ENCODE peak calls at places on chromosomes 4 and X, in ten cellular contexts. One of them, this sample, is unnamed.

GRCh38 chr4:144787365-144788263 is 141.7 kb downstream of the HHIP start:
- DNase-seq in right lobe of liver: no peak
- DNase-seq in left lung: no peak
- DNase-seq in neural progenitor cell: peak; percentile 68
- DNase-seq in esophagus squamous epithelium: no peak
- DNase-seq in endodermal cell: no peak
- DNase-seq in transverse colon: no peak
- DNase-seq in fibroblast of lung: peak; percentile 47
- DNase-seq in H1: no peak
- DNase-seq in WERI-Rb-1: no peak
- DNase-seq in this sample: no peak

GRCh38 chr4:56981795-56982201 is 3.1 kb downstream of the POLR2B start:
- DNase-seq in transverse colon: no peak
- DNase-seq in endodermal cell: no peak
- DNase-seq in fibroblast of lung: peak; percentile 84
- DNase-seq in esophagus squamous epithelium: no peak
- DNase-seq in left lung: no peak
- DNase-seq in right lobe of liver: no peak
- DNase-seq in neural progenitor cell: no peak
- DNase-seq in WERI-Rb-1: no peak
- DNase-seq in H1: no peak
- DNase-seq in this sample: no peak

GRCh38 chrX:8913665-8914409 is 112.7 kb upstream of the FAM9A start:
- DNase-seq in endodermal cell: no peak
- DNase-seq in neural progenitor cell: no peak
- DNase-seq in fibroblast of lung: peak; percentile 65
- DNase-seq in WERI-Rb-1: no peak
- DNase-seq in esophagus squamous epithelium: no peak
- DNase-seq in right lobe of liver: peak; percentile 20
- DNase-seq in transverse colon: peak; percentile 9
- DNase-seq in H1: no peak
- DNase-seq in left lung: no peak
- DNase-seq in this sample: no peak

GRCh38 chr4:118224239-118224829 is 128.5 kb downstream of the PRSS12 start:
- DNase-seq in right lobe of liver: no peak
- DNase-seq in WERI-Rb-1: no peak
- DNase-seq in neural progenitor cell: peak; percentile 67
- DNase-seq in transverse colon: no peak
- DNase-seq in endodermal cell: no peak
- DNase-seq in fibroblast of lung: peak; percentile 60
- DNase-seq in left lung: no peak
- DNase-seq in esophagus squamous epithelium: no peak
- DNase-seq in H1: no peak
- DNase-seq in this sample: no peak

GRCh38 chrX:100297732-100298131 is 112.3 kb downstream of the PCDH19 start:
- DNase-seq in H1: no peak
- DNase-seq in neural progenitor cell: no peak
- DNase-seq in transverse colon: no peak
- DNase-seq in WERI-Rb-1: no peak
- DNase-seq in fibroblast of lung: no peak
- DNase-seq in left lung: no peak
- DNase-seq in right lobe of liver: no peak
- DNase-seq in esophagus squamous epithelium: no peak
- DNase-seq in endodermal cell: no peak
- DNase-seq in this sample: no peak

GRCh38 chr4:39905656-39906055 is 72.1 kb downstream of the PDS5A start:
- DNase-seq in endodermal cell: no peak
- DNase-seq in esophagus squamous epithelium: no peak
- DNase-seq in H1: no peak
- DNase-seq in transverse colon: no peak
- DNase-seq in left lung: no peak
- DNase-seq in fibroblast of lung: no peak
- DNase-seq in neural progenitor cell: no peak
- DNase-seq in right lobe of liver: no peak
- DNase-seq in WERI-Rb-1: no peak
- DNase-seq in this sample: no peak

GRCh38 chr4:180866933-180867643 is 1376.1 kb upstream of the TENM3 start:
- DNase-seq in WERI-Rb-1: no peak
- DNase-seq in fibroblast of lung: no peak
- DNase-seq in neural progenitor cell: no peak
- DNase-seq in right lobe of liver: no peak
- DNase-seq in transverse colon: no peak
- DNase-seq in left lung: no peak
- DNase-seq in H1: no peak
- DNase-seq in esophagus squamous epithelium: no peak
- DNase-seq in endodermal cell: no peak
- DNase-seq in this sample: no peak

GRCh38 chrX:43604753-43605152 is 51.3 kb upstream of the MAOA start:
- DNase-seq in left lung: no peak
- DNase-seq in esophagus squamous epithelium: no peak
- DNase-seq in WERI-Rb-1: no peak
- DNase-seq in H1: no peak
- DNase-seq in fibroblast of lung: no peak
- DNase-seq in right lobe of liver: no peak
- DNase-seq in endodermal cell: no peak
- DNase-seq in transverse colon: no peak
- DNase-seq in neural progenitor cell: no peak
- DNase-seq in this sample: no peak

GRCh38 chr4:73731968-73732610 is 8.3 kb upstream of the CXCL8 start:
- DNase-seq in transverse colon: no peak
- DNase-seq in neural progenitor cell: no peak
- DNase-seq in esophagus squamous epithelium: peak; percentile 1
- DNase-seq in endodermal cell: no peak
- DNase-seq in left lung: no peak
- DNase-seq in H1: no peak
- DNase-seq in WERI-Rb-1: no peak
- DNase-seq in right lobe of liver: no peak
- DNase-seq in fibroblast of lung: no peak
- DNase-seq in this sample: no peak

GRCh38 chrX:98516120-98516519 is 1632.4 kb downstream of the RPA4 start:
- DNase-seq in transverse colon: no peak
- DNase-seq in H1: no peak
- DNase-seq in neural progenitor cell: no peak
- DNase-seq in right lobe of liver: no peak
- DNase-seq in left lung: no peak
- DNase-seq in fibroblast of lung: no peak
- DNase-seq in WERI-Rb-1: no peak
- DNase-seq in esophagus squamous epithelium: no peak
- DNase-seq in endodermal cell: no peak
- DNase-seq in this sample: no peak

GRCh38 chrX:30904632-30905031 is 15.6 kb upstream of the TAB3 start:
- DNase-seq in fibroblast of lung: no peak
- DNase-seq in esophagus squamous epithelium: no peak
- DNase-seq in H1: no peak
- DNase-seq in WERI-Rb-1: peak; percentile 39
- DNase-seq in right lobe of liver: no peak
- DNase-seq in transverse colon: no peak
- DNase-seq in endodermal cell: no peak
- DNase-seq in neural progenitor cell: no peak
- DNase-seq in left lung: no peak
- DNase-seq in this sample: no peak

GRCh38 chrX:30906726-30907125 is 17.7 kb upstream of the TAB3 start:
- DNase-seq in H1: no peak
- DNase-seq in WERI-Rb-1: no peak
- DNase-seq in endodermal cell: no peak
- DNase-seq in right lobe of liver: no peak
- DNase-seq in esophagus squamous epithelium: no peak
- DNase-seq in transverse colon: no peak
- DNase-seq in fibroblast of lung: peak; percentile 93
- DNase-seq in neural progenitor cell: no peak
- DNase-seq in left lung: no peak
- DNase-seq in this sample: no peak

GRCh38 chrX:30913556-30913955 is 24.5 kb upstream of the TAB3 start:
- DNase-seq in fibroblast of lung: no peak
- DNase-seq in left lung: no peak
- DNase-seq in H1: no peak
- DNase-seq in WERI-Rb-1: no peak
- DNase-seq in neural progenitor cell: no peak
- DNase-seq in transverse colon: peak; percentile 16
- DNase-seq in endodermal cell: no peak
- DNase-seq in right lobe of liver: no peak
- DNase-seq in esophagus squamous epithelium: no peak
- DNase-seq in this sample: no peak

GRCh38 chrX:30905325-30905724 is 16.3 kb upstream of the TAB3 start:
- DNase-seq in H1: no peak
- DNase-seq in left lung: no peak
- DNase-seq in neural progenitor cell: no peak
- DNase-seq in fibroblast of lung: no peak
- DNase-seq in right lobe of liver: no peak
- DNase-seq in endodermal cell: no peak
- DNase-seq in WERI-Rb-1: no peak
- DNase-seq in transverse colon: no peak
- DNase-seq in esophagus squamous epithelium: no peak
- DNase-seq in this sample: no peak

GRCh38 chrX:30910124-30910860 is 21.2 kb upstream of the TAB3 start:
- DNase-seq in neural progenitor cell: no peak
- DNase-seq in esophagus squamous epithelium: no peak
- DNase-seq in WERI-Rb-1: no peak
- DNase-seq in transverse colon: no peak
- DNase-seq in endodermal cell: peak; percentile 53
- DNase-seq in H1: no peak
- DNase-seq in right lobe of liver: no peak
- DNase-seq in fibroblast of lung: peak; percentile 60
- DNase-seq in left lung: no peak
- DNase-seq in this sample: no peak
- H3K27ac ChIP-seq in neural progenitor cell: no peak overlapping the region
- H3K27ac ChIP-seq in esophagus squamous epithelium: no peak overlapping the region
- H3K27ac ChIP-seq in WERI-Rb-1: no peak overlapping the region
- H3K27ac ChIP-seq in transverse colon: no peak overlapping the region
- H3K27ac ChIP-seq in endodermal cell: no peak overlapping the region
- H3K27ac ChIP-seq in H1: no peak overlapping the region
- H3K27ac ChIP-seq in right lobe of liver: no peak overlapping the region
- H3K27ac ChIP-seq in fibroblast of lung: no peak overlapping the region
- H3K27ac ChIP-seq in left lung: no peak overlapping the region
- H3K27ac ChIP-seq in this sample: no peak overlapping the region

DNA sequence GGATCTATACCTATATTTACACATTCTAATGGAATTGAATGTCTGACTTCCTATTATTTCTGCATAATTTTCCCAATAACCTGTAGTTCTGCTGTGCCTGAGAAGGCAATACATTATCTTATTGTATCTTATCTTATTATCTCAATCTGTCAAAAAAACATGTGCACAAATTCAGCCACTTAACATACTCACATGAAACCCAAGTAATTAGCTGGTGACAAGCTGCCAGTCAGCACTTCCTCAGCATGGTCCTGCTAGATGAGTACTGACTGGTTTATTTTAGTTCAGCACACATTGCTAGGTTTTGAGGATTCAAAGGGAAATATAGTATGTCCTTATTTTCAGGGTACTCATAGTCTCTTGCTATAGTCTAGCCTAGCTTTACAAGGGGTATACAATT is 17.9 kb upstream of the FGG start:
- DNase-seq in H1: no peak
- DNase-seq in neural progenitor cell: no peak
- DNase-seq in transverse colon: no peak
- DNase-seq in WERI-Rb-1: no peak
- DNase-seq in esophagus squamous epithelium: no peak
- DNase-seq in left lung: no peak
- DNase-seq in fibroblast of lung: no peak
- DNase-seq in right lobe of liver: no peak
- DNase-seq in endodermal cell: no peak
- DNase-seq in this sample: no peak
- H3K4me3 ChIP-seq in H1: no peak overlapping the region
- H3K4me3 ChIP-seq in neural progenitor cell: no peak overlapping the region
- H3K4me3 ChIP-seq in transverse colon: no peak overlapping the region
- H3K4me3 ChIP-seq in WERI-Rb-1: no peak overlapping the region
- H3K4me3 ChIP-seq in esophagus squamous epithelium: no peak overlapping the region
- H3K4me3 ChIP-seq in left lung: no peak overlapping the region
- H3K4me3 ChIP-seq in fibroblast of lung: no peak overlapping the region
- H3K4me3 ChIP-seq in right lobe of liver: no peak overlapping the region
- H3K4me3 ChIP-seq in endodermal cell: no peak overlapping the region
- H3K4me3 ChIP-seq in this sample: no peak overlapping the region

DNA sequence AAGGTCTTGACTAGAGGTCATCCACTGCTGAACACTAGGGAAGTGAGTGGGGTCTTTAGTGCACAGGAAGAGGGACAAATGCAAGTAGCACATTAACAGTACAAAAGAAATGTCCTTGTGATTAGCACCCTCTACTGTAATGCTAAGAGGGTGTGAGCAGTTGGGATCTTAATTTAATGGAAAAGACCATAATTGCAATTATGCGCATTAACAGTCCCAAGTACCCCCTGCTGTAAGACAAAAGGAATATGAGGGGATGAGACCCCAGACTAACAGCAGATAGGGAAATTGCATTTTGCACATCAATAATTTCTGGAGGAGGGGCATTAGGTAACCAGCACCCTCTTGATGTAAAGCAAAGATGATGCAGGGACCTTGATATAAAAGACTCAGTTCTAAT is 285.0 kb downstream of the CHIC1 start:
- DNase-seq in right lobe of liver: no peak
- DNase-seq in esophagus squamous epithelium: no peak
- DNase-seq in transverse colon: no peak
- DNase-seq in endodermal cell: no peak
- DNase-seq in H1: no peak
- DNase-seq in left lung: no peak
- DNase-seq in neural progenitor cell: no peak
- DNase-seq in fibroblast of lung: no peak
- DNase-seq in WERI-Rb-1: no peak
- DNase-seq in this sample: no peak
- H3K9me3 ChIP-seq in right lobe of liver: no peaks in the 10 kb centered on the region
- H3K9me3 ChIP-seq in esophagus squamous epithelium: no peaks in the 10 kb centered on the region
- H3K9me3 ChIP-seq in transverse colon: no peaks in the 10 kb centered on the region
- H3K9me3 ChIP-seq in endodermal cell: no peaks in the 10 kb centered on the region
- H3K9me3 ChIP-seq in H1: peaks cover 24% of the 10 kb centered on the region
- H3K9me3 ChIP-seq in left lung: no peaks in the 10 kb centered on the region
- H3K9me3 ChIP-seq in neural progenitor cell: no peaks in the 10 kb centered on the region
- H3K9me3 ChIP-seq in fibroblast of lung: no peaks in the 10 kb centered on the region
- H3K9me3 ChIP-seq in WERI-Rb-1: peaks cover 6% of the 10 kb centered on the region
- H3K9me3 ChIP-seq in this sample: no peaks in the 10 kb centered on the region

GRCh38 chrX:129843209-129843458 is 552 bp downstream of the ZDHHC9 start:
- DNase-seq in neural progenitor cell: peak; percentile 65
- DNase-seq in H1: peak; percentile 52
- DNase-seq in endodermal cell: no peak
- DNase-seq in fibroblast of lung: no peak
- DNase-seq in left lung: no peak
- DNase-seq in esophagus squamous epithelium: no peak
- DNase-seq in WERI-Rb-1: no peak
- DNase-seq in transverse colon: no peak
- DNase-seq in right lobe of liver: no peak
- DNase-seq in this sample: no peak

GRCh38 chrX:129846686-129847085 is 3.0 kb upstream of the ZDHHC9 start:
- DNase-seq in H1: no peak
- DNase-seq in esophagus squamous epithelium: no peak
- DNase-seq in WERI-Rb-1: no peak
- DNase-seq in neural progenitor cell: no peak
- DNase-seq in fibroblast of lung: no peak
- DNase-seq in transverse colon: no peak
- DNase-seq in endodermal cell: no peak
- DNase-seq in left lung: no peak
- DNase-seq in right lobe of liver: no peak
- DNase-seq in this sample: no peak

GRCh38 chrX:129842510-129843208 is 1.0 kb downstream of the ZDHHC9 start:
- DNase-seq in neural progenitor cell: peak; percentile 14
- DNase-seq in H1: no peak
- DNase-seq in transverse colon: peak; percentile 55
- DNase-seq in endodermal cell: peak; percentile 69
- DNase-seq in WERI-Rb-1: no peak
- DNase-seq in left lung: no peak
- DNase-seq in fibroblast of lung: peak; percentile 55
- DNase-seq in right lobe of liver: peak; percentile 53
- DNase-seq in esophagus squamous epithelium: no peak
- DNase-seq in this sample: no peak

GRCh38 chrX:129845616-129846190 is 2.0 kb upstream of the ZDHHC9 start:
- DNase-seq in left lung: no peak
- DNase-seq in transverse colon: no peak
- DNase-seq in neural progenitor cell: no peak
- DNase-seq in endodermal cell: no peak
- DNase-seq in esophagus squamous epithelium: no peak
- DNase-seq in H1: no peak
- DNase-seq in right lobe of liver: no peak
- DNase-seq in WERI-Rb-1: no peak
- DNase-seq in fibroblast of lung: no peak
- DNase-seq in this sample: no peak

GRCh38 chrX:129843459-129844306 is at the start of gene ZDHHC9:
- DNase-seq in endodermal cell: peak; percentile 96
- DNase-seq in WERI-Rb-1: peak; percentile 83
- DNase-seq in neural progenitor cell: peak; percentile 93
- DNase-seq in transverse colon: peak; percentile 90
- DNase-seq in right lobe of liver: peak; percentile 88
- DNase-seq in left lung: peak; percentile 90
- DNase-seq in H1: peak; percentile 89
- DNase-seq in esophagus squamous epithelium: peak; percentile 4
- DNase-seq in fibroblast of lung: peak; percentile 86
- DNase-seq in this sample: peak; percentile 80
- H3K27ac ChIP-seq in endodermal cell: no peak within 1 kb of the TSS
- H3K27ac ChIP-seq in WERI-Rb-1: peak within 1 kb of the TSS; percentile 55
- H3K27ac ChIP-seq in neural progenitor cell: no peak within 1 kb of the TSS
- H3K27ac ChIP-seq in transverse colon: peak within 1 kb of the TSS; percentile 85
- H3K27ac ChIP-seq in right lobe of liver: peak within 1 kb of the TSS; percentile 64
- H3K27ac ChIP-seq in left lung: peak within 1 kb of the TSS; percentile 74
- H3K27ac ChIP-seq in H1: no peak within 1 kb of the TSS
- H3K27ac ChIP-seq in esophagus squamous epithelium: peak within 1 kb of the TSS; percentile 90
- H3K27ac ChIP-seq in fibroblast of lung: peak within 1 kb of the TSS; percentile 76
- H3K27ac ChIP-seq in this sample: peak within 1 kb of the TSS; percentile 31

This sample was measured in CD8-positive, alpha-beta memory T cell.